ENCODE peak calls at places on chromosome 2, in five cellular contexts. One of them, this sample, is unnamed.

GRCh38 chr2:215904101-215904500 is 109.2 kb downstream of the MREG start:
- DNase-seq in A549: peak
- DNase-seq in activated CD4-positive, alpha-beta T cell treated with anti-CD3 and anti-CD28 coated beads for 48 hours: no peak
- DNase-seq in activated CD8-positive, alpha-beta memory T cell treated with anti-CD3 and anti-CD28 coated beads, Interleukin-2, amount 50 U/mL, for 48 hours: no peak
- DNase-seq in HFFc6: peak
- DNase-seq in this sample: no peak

GRCh38 chr2:102837626-102838198 is 75.9 kb downstream of the TMEM182 start:
- DNase-seq in A549: no peak
- DNase-seq in activated CD4-positive, alpha-beta T cell treated with anti-CD3 and anti-CD28 coated beads for 48 hours: no peak
- DNase-seq in activated CD8-positive, alpha-beta memory T cell treated with anti-CD3 and anti-CD28 coated beads, Interleukin-2, amount 50 U/mL, for 48 hours: no peak
- DNase-seq in HFFc6: no peak
- DNase-seq in this sample: no peak

GRCh38 chr2:176637497-176638166 is 368.4 kb downstream of the MTX2 start:
- DNase-seq in A549: peak
- DNase-seq in activated CD4-positive, alpha-beta T cell treated with anti-CD3 and anti-CD28 coated beads for 48 hours: peak
- DNase-seq in activated CD8-positive, alpha-beta memory T cell treated with anti-CD3 and anti-CD28 coated beads, Interleukin-2, amount 50 U/mL, for 48 hours: peak
- DNase-seq in HFFc6: peak
- DNase-seq in this sample: no peak

GRCh38 chr2:73925033-73925704 is 1.5 kb upstream of the DGUOK start:
- DNase-seq in A549: peak
- DNase-seq in activated CD4-positive, alpha-beta T cell treated with anti-CD3 and anti-CD28 coated beads for 48 hours: peak
- DNase-seq in activated CD8-positive, alpha-beta memory T cell treated with anti-CD3 and anti-CD28 coated beads, Interleukin-2, amount 50 U/mL, for 48 hours: no peak
- DNase-seq in HFFc6: no peak
- DNase-seq in this sample: peak

GRCh38 chr2:168375195-168375798 is 80.8 kb upstream of the CERS6 start:
- DNase-seq in A549: peak
- DNase-seq in activated CD4-positive, alpha-beta T cell treated with anti-CD3 and anti-CD28 coated beads for 48 hours: no peak
- DNase-seq in activated CD8-positive, alpha-beta memory T cell treated with anti-CD3 and anti-CD28 coated beads, Interleukin-2, amount 50 U/mL, for 48 hours: no peak
- DNase-seq in HFFc6: no peak
- DNase-seq in this sample: no peak

GRCh38 chr2:102041351-102041750 is 49.6 kb downstream of the IL1R2 start:
- DNase-seq in A549: no peak
- DNase-seq in activated CD4-positive, alpha-beta T cell treated with anti-CD3 and anti-CD28 coated beads for 48 hours: no peak
- DNase-seq in activated CD8-positive, alpha-beta memory T cell treated with anti-CD3 and anti-CD28 coated beads, Interleukin-2, amount 50 U/mL, for 48 hours: no peak
- DNase-seq in HFFc6: no peak
- DNase-seq in this sample: no peak

GRCh38 chr2:101380376-101380775 is 6.9 kb downstream of the CREG2 start:
- DNase-seq in A549: no peak
- DNase-seq in activated CD4-positive, alpha-beta T cell treated with anti-CD3 and anti-CD28 coated beads for 48 hours: no peak
- DNase-seq in activated CD8-positive, alpha-beta memory T cell treated with anti-CD3 and anti-CD28 coated beads, Interleukin-2, amount 50 U/mL, for 48 hours: no peak
- DNase-seq in HFFc6: peak
- DNase-seq in this sample: no peak

GRCh38 chr2:85161626-85161960 is 28.4 kb downstream of the TCF7L1 start:
- DNase-seq in A549: no peak
- DNase-seq in activated CD4-positive, alpha-beta T cell treated with anti-CD3 and anti-CD28 coated beads for 48 hours: no peak
- DNase-seq in activated CD8-positive, alpha-beta memory T cell treated with anti-CD3 and anti-CD28 coated beads, Interleukin-2, amount 50 U/mL, for 48 hours: no peak
- DNase-seq in HFFc6: peak
- DNase-seq in this sample: no peak

This sample was measured in osteocyte.